ENCODE peak calls at places on chromosomes 5 and 9, in eight cellular contexts. R is AG04450, H is mesothelial cell of epicardium, F is uterus, P is WTC11, I is neural crest cell, C is H9, Y is mammary epithelial cell. E is an unnamed sample.

GRCh38 chr5:67032921-67033664 is 163.5 kb downstream of the CD180 start:
- DNase-seq in F (no peak), I (no peak), C (no peak), R (peak), Y (no peak), H (no peak), P (no peak), E (no peak)

GRCh38 chr5:151208481-151208914 is 15.4 kb downstream of the CCDC69 start:
- DNase-seq in F (peak), H (no peak), R (no peak), P (no peak), I (no peak), Y (no peak), C (no peak), E (no peak)

GRCh38 chr9:116287721-116288120 is 134.1 kb downstream of the PAPPA start:
- DNase-seq in H (no peak), P (no peak), F (no peak), Y (no peak), R (no peak), I (no peak), C (no peak), E (no peak)

GRCh38 chr5:73673161-73673591 is 47.2 kb downstream of the ARHGEF28 start:
- DNase-seq in C (no peak), P (no peak), I (no peak), H (no peak), F (no peak), R (peak), Y (peak), E (no peak)

GRCh38 chr5:74631088-74631960 is 9.2 kb downstream of the ENC1 start:
- DNase-seq in C (no peak), I (no peak), H (no peak), P (no peak), F (no peak), R (peak), Y (no peak), E (no peak)

GRCh38 chr5:33254581-33254980 is 186.2 kb upstream of the TARS1 start:
- DNase-seq in H (no peak), C (no peak), I (no peak), F (no peak), R (no peak), P (no peak), Y (no peak), E (no peak)

GRCh38 chr9:86122309-86122708 is 23.0 kb upstream of the GOLM1 start:
- DNase-seq in F (no peak), I (no peak), P (no peak), H (no peak), R (no peak), Y (no peak), C (peak), E (no peak)

GRCh38 chr5:41795125-41795524 is 75.1 kb downstream of the OXCT1 start:
- DNase-seq in Y (no peak), R (no peak), I (no peak), F (no peak), H (no peak), P (peak), C (no peak), E (no peak)

GRCh38 chr9:77210116-77210515 is 32.8 kb downstream of the VPS13A start:
- DNase-seq in R (no peak), H (no peak), Y (no peak), I (no peak), F (no peak), P (peak), C (peak), E (no peak)

GRCh38 chr5:84292788-84293653 is 91.7 kb downstream of the EDIL3 start:
- DNase-seq in F (no peak), C (no peak), Y (no peak), H (no peak), P (no peak), I (no peak), R (no peak), E (no peak)
- TF ChIP-seq CTCF in F (no peak), C (no peak), Y (no peak), H (no peak), P (no peak), I (no peak), R (no peak), E (no peak)

DNA sequence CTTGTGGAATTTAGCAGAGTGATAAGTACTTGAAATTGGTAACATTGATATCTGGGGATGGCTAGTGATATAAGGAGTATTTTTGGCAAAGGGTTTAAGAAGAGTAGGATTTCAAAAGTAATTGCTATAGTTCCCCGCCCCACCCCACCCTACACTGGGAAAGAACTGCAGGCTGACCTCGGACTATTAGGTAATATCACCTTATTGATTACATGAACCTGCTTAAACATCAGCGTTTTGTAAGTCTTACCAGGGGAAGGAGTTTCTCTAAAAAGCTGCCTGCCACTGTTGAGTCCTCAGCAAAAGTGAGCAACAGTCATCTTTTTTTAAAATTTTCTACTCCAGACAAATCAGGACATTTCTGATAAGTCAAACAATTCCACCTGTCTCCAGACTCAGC is 337.3 kb downstream of the DTWD2 start:
- DNase-seq in H (no peak), Y (no peak), F (no peak), R (no peak), C (no peak), P (no peak), I (no peak), E (no peak)
- TF ChIP-seq CTCF in H (no peak), Y (no peak), F (no peak), R (no peak), C (no peak), P (no peak), I (no peak), E (no peak)

GRCh38 chr9:34898846-34899245 is 59.2 kb upstream of the PHF24 start:
- DNase-seq in P (no peak), C (no peak), F (no peak), Y (no peak), H (no peak), I (no peak), R (no peak), E (no peak)

GRCh38 chr9:34892886-34893285 is 65.2 kb upstream of the PHF24 start:
- DNase-seq in Y (no peak), H (no peak), R (no peak), F (no peak), P (no peak), I (no peak), C (no peak), E (no peak)

GRCh38 chr9:34899535-34900158 is 58.4 kb upstream of the PHF24 start:
- DNase-seq in R (peak), Y (peak), I (peak), P (peak), F (peak), C (peak), H (peak), E (peak)

GRCh38 chr9:34891386-34891785 is 66.7 kb upstream of the PHF24 start:
- DNase-seq in C (no peak), I (no peak), F (no peak), P (no peak), H (no peak), Y (peak), R (no peak), E (no peak)

GRCh38 chr9:34896112-34896511 is 62.0 kb upstream of the PHF24 start:
- DNase-seq in P (no peak), Y (no peak), I (no peak), F (no peak), R (no peak), C (no peak), H (no peak), E (no peak)
- TF ChIP-seq CTCF in P (no peak), Y (peak), I (no peak), F (no peak), R (no peak), C (peak), H (no peak), E (no peak)

GRCh38 chr9:137580958-137581331 is 2.2 kb upstream of the DPH7 start:
- DNase-seq in I (no peak), R (no peak), C (no peak), H (no peak), P (no peak), Y (no peak), F (no peak), E (no peak)

GRCh38 chr9:137582286-137582860 is 3.6 kb upstream of the DPH7 start:
- DNase-seq in F (no peak), P (peak), R (no peak), I (no peak), C (peak), Y (no peak), H (no peak), E (peak)

GRCh38 chr9:137580209-137580957 is 1.7 kb upstream of the DPH7 start:
- DNase-seq in F (no peak), Y (no peak), R (no peak), C (peak), I (no peak), H (no peak), P (no peak), E (no peak)

GRCh38 chr9:137583347-137583746 is 4.6 kb upstream of the DPH7 start:
- DNase-seq in C (no peak), H (no peak), P (no peak), I (no peak), R (no peak), Y (no peak), F (no peak), E (no peak)

GRCh38 chr9:137581361-137582285 is 2.9 kb upstream of the DPH7 start:
- DNase-seq in R (no peak), I (no peak), H (no peak), Y (no peak), C (no peak), P (no peak), F (no peak), E (no peak)
- TF ChIP-seq CTCF in R (no peak), I (no peak), H (no peak), Y (no peak), C (no peak), P (no peak), F (no peak), E (no peak)

GRCh38 chr5:98516701-98517100 is 256.8 kb upstream of the RGMB start:
- DNase-seq in F (no peak), C (no peak), Y (no peak), R (no peak), P (no peak), I (no peak), H (no peak), E (no peak)

GRCh38 chr5:98518754-98519153 is 254.7 kb upstream of the RGMB start:
- DNase-seq in I (no peak), H (no peak), C (no peak), P (no peak), F (no peak), Y (no peak), R (no peak), E (no peak)

GRCh38 chr5:98519530-98519929 is 253.9 kb upstream of the RGMB start:
- DNase-seq in C (no peak), P (no peak), F (no peak), Y (no peak), H (no peak), R (no peak), I (no peak), E (no peak)

GRCh38 chr5:98517967-98518366 is 255.5 kb upstream of the RGMB start:
- DNase-seq in H (no peak), R (no peak), C (no peak), P (no peak), I (no peak), Y (no peak), F (no peak), E (no peak)

DNA sequence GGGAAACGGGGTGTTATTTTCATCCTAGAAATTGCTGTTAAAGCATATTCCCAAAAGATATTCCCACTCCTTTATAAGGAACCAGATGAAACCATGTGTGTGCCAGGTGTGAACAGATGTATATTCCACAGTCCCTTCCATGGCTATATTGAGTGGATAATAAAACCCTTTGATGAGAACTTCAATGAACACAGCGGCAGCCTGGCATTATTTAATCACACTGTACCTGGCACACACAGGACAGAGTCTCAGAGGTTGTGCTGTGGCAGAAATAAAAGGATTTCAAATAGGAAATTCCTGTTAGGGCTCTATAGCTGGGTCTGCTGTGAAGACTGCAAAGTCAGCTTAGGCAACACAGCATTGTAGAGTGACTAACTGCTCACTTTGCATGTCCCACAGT is 255.9 kb upstream of the RGMB start:
- DNase-seq in I (no peak), H (no peak), F (no peak), R (no peak), C (no peak), Y (no peak), P (no peak), E (no peak)
- TF ChIP-seq CTCF in I (no peak), H (no peak), F (no peak), R (no peak), C (no peak), Y (no peak), P (no peak), E (no peak)

GRCh38 chr5:72325566-72326297 is 5.6 kb downstream of the PTCD2 start:
- DNase-seq in C (no peak), F (no peak), Y (peak), R (peak), H (no peak), I (no peak), P (no peak), E (no peak)

GRCh38 chr5:72324186-72324825 is 4.1 kb downstream of the PTCD2 start:
- DNase-seq in P (no peak), Y (peak), C (no peak), R (no peak), I (no peak), F (no peak), H (no peak), E (no peak)

GRCh38 chr5:72314571-72315172 is 5.4 kb downstream of the MRPS27 start:
- DNase-seq in F (no peak), Y (peak), H (no peak), P (no peak), I (no peak), R (peak), C (no peak), E (no peak)

DNA sequence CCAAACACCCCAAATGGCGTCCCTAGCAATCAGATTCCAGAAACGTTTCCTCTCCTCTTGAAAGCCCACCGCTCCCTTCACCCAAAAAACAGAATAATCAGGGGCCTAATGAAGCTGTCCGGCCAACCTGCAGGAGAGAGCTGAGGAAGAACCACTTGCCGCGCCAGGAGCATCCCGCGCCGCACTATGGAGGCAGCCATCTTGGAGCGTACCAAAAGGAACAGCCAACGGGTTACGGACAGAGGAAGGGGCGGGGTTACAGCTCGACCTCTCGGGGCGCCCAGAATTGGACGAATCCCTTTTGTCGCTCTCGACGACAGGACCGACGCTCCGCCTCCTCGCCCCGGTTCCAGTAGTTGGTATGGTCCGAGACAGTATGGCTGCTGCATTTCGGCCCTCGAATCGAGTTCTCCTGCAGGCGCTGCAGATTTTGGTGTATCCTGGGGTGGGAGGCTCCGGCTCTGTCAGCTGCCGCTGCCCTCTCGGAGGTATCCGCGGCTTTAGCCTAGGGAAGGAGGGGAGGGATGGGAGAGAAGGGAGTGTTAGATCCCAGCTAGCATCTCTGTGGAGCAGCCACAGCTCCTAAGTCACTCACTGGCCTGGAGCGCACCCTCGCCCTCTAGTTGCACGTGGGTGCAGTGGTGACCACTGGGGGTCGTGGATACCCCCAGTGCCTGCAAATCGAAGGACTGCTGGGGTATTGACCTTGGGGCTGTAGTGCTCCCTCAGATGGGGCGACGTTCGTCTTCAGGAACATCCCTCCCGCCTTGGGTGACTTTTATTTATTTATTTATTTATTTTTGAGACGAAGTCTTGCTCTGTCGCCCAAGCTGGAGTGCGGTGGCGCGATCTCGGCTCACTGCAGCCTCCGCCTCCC is at the start of the genes MRPS27 and PTCD2:
- DNase-seq in Y (peak), P (peak), F (peak), C (peak), I (peak), R (peak), H (peak), E (peak)
- TF ChIP-seq CTCF in Y (no peak), P (no peak), F (peak), C (peak), I (peak), R (peak), H (no peak), E (no peak)

DNA sequence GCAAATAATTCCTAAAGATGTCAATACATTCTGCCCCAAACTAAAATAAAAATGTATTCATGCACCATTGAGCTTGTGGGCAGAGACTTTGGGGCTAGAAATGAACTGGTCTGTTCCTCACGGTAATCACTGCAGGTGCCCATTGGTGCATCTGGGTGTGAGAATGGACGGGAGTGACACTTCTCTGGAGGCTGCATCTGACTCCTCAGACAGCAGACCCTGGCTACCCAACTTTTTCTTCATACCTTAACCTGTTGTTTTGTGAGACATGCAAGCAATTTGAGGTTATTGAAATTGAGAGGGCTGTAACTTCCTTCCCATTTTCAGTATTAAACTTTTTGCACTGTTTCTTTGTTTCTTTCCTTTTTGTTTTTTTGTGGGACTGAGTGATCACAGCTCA is 333.4 kb downstream of the ICE1 start:
- DNase-seq in F (no peak), C (no peak), Y (no peak), R (no peak), P (no peak), H (no peak), I (no peak), E (no peak)
- TF ChIP-seq CTCF in F (no peak), C (no peak), Y (no peak), R (no peak), P (no peak), H (no peak), I (no peak), E (no peak)

DNA sequence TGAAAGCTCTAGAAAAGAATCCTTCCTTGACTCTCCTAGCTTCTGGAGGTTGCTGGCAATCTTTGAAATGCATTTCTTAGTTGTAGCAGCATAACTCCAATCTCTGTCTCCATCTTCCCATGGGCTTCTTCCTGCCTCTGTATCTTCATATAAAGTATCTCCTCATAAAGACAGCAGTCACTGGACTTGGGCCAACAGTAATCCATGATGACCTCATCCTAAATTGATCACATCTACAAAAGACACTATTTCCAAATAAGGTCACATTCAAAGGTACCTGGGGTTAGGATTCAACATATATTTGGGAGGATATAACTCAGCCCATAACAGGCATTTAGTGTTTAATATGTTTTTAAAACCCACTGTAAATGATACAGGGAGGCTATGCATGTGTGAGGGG is 123.3 kb downstream of the MLLT3 start:
- DNase-seq in P (no peak), I (no peak), H (no peak), C (no peak), F (no peak), R (no peak), Y (no peak), E (no peak)
- TF ChIP-seq CTCF in P (no peak), I (no peak), H (no peak), C (no peak), F (no peak), R (no peak), Y (no peak), E (no peak)

GRCh38 chr5:72529383-72529782 is 22.2 kb upstream of the ZNF366 start:
- DNase-seq in I (no peak), F (no peak), P (no peak), R (no peak), Y (no peak), H (no peak), C (peak), E (no peak)

GRCh38 chr5:72525816-72526215 is 18.6 kb upstream of the ZNF366 start:
- DNase-seq in I (no peak), C (no peak), F (no peak), R (peak), P (no peak), H (no peak), Y (peak), E (no peak)

GRCh38 chr5:72537166-72537565 is 30.0 kb upstream of the ZNF366 start:
- DNase-seq in P (no peak), F (no peak), Y (no peak), I (no peak), C (no peak), R (no peak), H (no peak), E (no peak)

DNA sequence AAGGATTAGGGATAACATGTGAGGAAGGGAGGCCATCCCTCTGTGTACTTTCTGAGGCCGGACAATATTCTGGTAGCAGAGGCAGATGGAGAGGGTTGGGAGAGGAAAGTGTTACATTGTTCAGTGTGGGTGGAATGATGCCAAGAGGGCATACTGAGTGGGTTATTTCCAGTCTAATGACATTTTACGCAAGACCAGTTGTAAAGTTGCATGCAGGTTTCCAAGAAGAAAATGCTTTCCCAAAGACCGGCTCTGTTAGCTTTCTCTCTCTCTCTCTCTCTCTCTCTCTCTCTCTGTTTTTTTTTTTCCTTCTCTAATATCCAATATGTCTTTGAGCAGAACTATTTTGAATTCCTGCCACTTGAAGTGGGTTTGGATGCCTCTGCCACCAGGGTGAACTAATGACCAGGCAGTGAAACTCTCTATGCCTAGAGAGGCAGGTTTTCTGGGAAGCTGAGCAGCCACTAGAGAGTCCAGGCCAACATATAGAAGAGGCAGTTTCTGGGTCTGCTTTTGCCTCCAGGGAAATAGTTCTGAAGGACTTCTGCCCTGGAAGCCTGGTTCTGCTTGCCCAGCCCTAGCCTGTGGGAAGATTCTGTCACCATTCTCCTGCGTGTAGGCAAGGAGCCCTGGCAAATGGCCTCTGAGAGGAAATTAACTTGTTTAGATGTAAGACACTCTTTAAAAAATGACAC is 24.4 kb upstream of the ZNF366 start:
- DNase-seq in H (no peak), F (no peak), C (no peak), R (no peak), P (no peak), Y (no peak), I (no peak), E (no peak)
- TF ChIP-seq CTCF in H (no peak), F (no peak), C (no peak), R (no peak), P (no peak), Y (no peak), I (no peak), E (no peak)

GRCh38 chr5:157369507-157369906 is 90.5 kb upstream of the NIPAL4 start:
- DNase-seq in I (no peak), Y (no peak), P (no peak), C (no peak), H (no peak), F (no peak), R (no peak), E (peak)
- TF ChIP-seq CTCF in I (no peak), Y (no peak), P (no peak), C (no peak), H (no peak), F (no peak), R (no peak), E (no peak)

E was measured in nephron progenitor cell.